ENCODE peak calls at places on chromosomes 7 and 10, in eight cellular contexts. D is left ventricle myocardium superior; Y is hepatic stellate cell; B is fibroblast of lung; V is naive thymus-derived CD8-positive, alpha-beta T cell; A is epithelial cell of esophagus; K is NCI-H345; L is mammary epithelial cell. P is an unnamed sample.

GRCh38 chr7:151756076-151756731 is 120.7 kb downstream of the PRKAG2 start:
- DNase-seq in K (no peak), B (peak; percentile 71), V (peak; percentile 33), L (peak; percentile 40), Y (peak; percentile 76), A (peak; percentile 54), D (no peak), P (no peak)

GRCh38 chr10:2968401-2968800 is 98.9 kb upstream of the PFKP start:
- DNase-seq in Y (no peak), D (no peak), B (peak; percentile 89), K (no peak), V (no peak), L (no peak), A (no peak), P (no peak)

GRCh38 chr7:1533569-1534329 is 3.2 kb downstream of the MAFK start:
- DNase-seq in L (peak; percentile 67), A (peak; percentile 90), K (no peak), D (peak; percentile 71), Y (peak; percentile 96), B (peak; percentile 92), V (no peak), P (no peak)

GRCh38 chr7:134612197-134612596 is 34.5 kb upstream of the BPGM start:
- DNase-seq in D (no peak), A (peak; percentile 60), V (no peak), K (no peak), Y (no peak), L (no peak), B (no peak), P (no peak)

GRCh38 chr10:82221750-82222149 is 346.8 kb downstream of the NRG3 start:
- DNase-seq in B (no peak), K (no peak), A (no peak), V (no peak), D (no peak), L (peak; percentile 35), Y (no peak), P (no peak)

GRCh38 chr7:17307033-17307432 is 8.6 kb downstream of the AHR start:
- DNase-seq in Y (no peak), V (no peak), D (no peak), K (no peak), L (no peak), A (no peak), B (no peak), P (no peak)

GRCh38 chr10:97821308-97822038 is 28.2 kb upstream of the GOLGA7B start:
- DNase-seq in A (no peak), V (no peak), Y (no peak), L (no peak), D (no peak), K (no peak), B (no peak), P (no peak)

GRCh38 chr10:24215193-24215592 is 6.3 kb downstream of the KIAA1217 start:
- DNase-seq in L (no peak), V (no peak), D (peak; percentile 38), K (no peak), A (peak; percentile 39), Y (no peak), B (peak; percentile 50), P (no peak)

GRCh38 chr10:79407811-79408795 is 37.3 kb downstream of the ZCCHC24 start:
- DNase-seq in A (no peak), B (peak; percentile 66), L (no peak), V (no peak), K (no peak), Y (peak; percentile 67), D (peak; percentile 71), P (no peak)

GRCh38 chr7:127792528-127793342 is 140.7 kb downstream of the SND1 start:
- DNase-seq in B (no peak), A (peak; percentile 44), K (no peak), D (no peak), Y (no peak), V (peak; percentile 17), L (no peak), P (peak; percentile 10)

GRCh38 chr10:66925896-66926719 is at the start of gene LRRTM3:
- DNase-seq in B (peak; percentile 74), A (peak; percentile 69), D (peak; percentile 28), Y (peak; percentile 62), V (no peak), K (peak; percentile 0), L (peak; percentile 70), P (peak; percentile 16)

GRCh38 chr7:151485006-151485732 is 34.5 kb downstream of the RHEB start:
- DNase-seq in B (peak; percentile 93), V (no peak), A (peak; percentile 86), Y (peak; percentile 55), L (peak; percentile 47), D (no peak), K (no peak), P (no peak)

GRCh38 chr10:7756360-7756992 is 31.3 kb downstream of the KIN start:
- DNase-seq in B (peak; percentile 13), Y (peak; percentile 24), L (peak; percentile 14), A (peak; percentile 39), D (no peak), K (no peak), V (no peak), P (no peak)

GRCh38 chr10:88754272-88754671 is 5.5 kb upstream of the LIPN start:
- DNase-seq in K (no peak), A (peak; percentile 13), V (no peak), L (no peak), Y (peak; percentile 21), D (no peak), B (peak; percentile 61), P (no peak)

GRCh38 chr7:51138121-51139085 is 178.2 kb downstream of the COBL start:
- DNase-seq in A (no peak), D (no peak), K (peak; percentile 94), B (peak; percentile 8), V (no peak), Y (no peak), L (no peak), P (no peak)

GRCh38 chr7:6284055-6284400 is 11.6 kb upstream of the CYTH3 start:
- DNase-seq in D (no peak), L (peak; percentile 44), A (peak; percentile 72), V (no peak), B (peak; percentile 58), Y (no peak), K (no peak), P (no peak)

GRCh38 chr7:55977831-55978230 is 13.4 kb downstream of the NIPSNAP2 start:
- DNase-seq in V (no peak), K (peak; percentile 83), B (peak; percentile 79), Y (peak; percentile 62), A (no peak), L (peak; percentile 20), D (no peak), P (no peak)

GRCh38 chr7:39238209-39238869 is 260.6 kb downstream of the POU6F2 start:
- DNase-seq in L (no peak), K (peak; percentile 17), V (no peak), Y (no peak), D (no peak), A (no peak), B (no peak), P (no peak)

GRCh38 chr7:25860206-25860881 is 291.7 kb upstream of the NFE2L3 start:
- DNase-seq in K (no peak), D (no peak), V (peak; percentile 33), A (peak; percentile 87), L (peak; percentile 65), Y (no peak), B (no peak), P (no peak)

GRCh38 chr10:75071164-75071489 is 40.3 kb upstream of the SAMD8 start:
- DNase-seq in V (no peak), L (no peak), B (peak; percentile 20), D (no peak), Y (no peak), A (peak; percentile 20), K (no peak), P (no peak)

GRCh38 chr7:1452205-1452604 is 7.1 kb downstream of the MICALL2 start:
- DNase-seq in V (no peak), D (no peak), K (no peak), B (no peak), Y (no peak), L (peak; percentile 42), A (peak; percentile 60), P (no peak)

GRCh38 chr10:116163308-116163707 is 109.7 kb downstream of the GFRA1 start:
- DNase-seq in B (no peak), K (no peak), A (no peak), D (no peak), L (no peak), Y (no peak), V (no peak), P (no peak)

GRCh38 chr7:43785425-43785824 is 26.9 kb downstream of the BLVRA start:
- DNase-seq in L (peak; percentile 84), V (no peak), Y (peak; percentile 85), K (no peak), A (peak; percentile 86), D (no peak), B (peak; percentile 94), P (no peak)

GRCh38 chr10:3853547-3853989 is 68.6 kb upstream of the KLF6 start:
- DNase-seq in Y (no peak), D (no peak), L (no peak), K (no peak), V (no peak), B (peak; percentile 18), A (no peak), P (no peak)

GRCh38 chr7:8212638-8213037 is 49.3 kb downstream of the ICA1 start:
- DNase-seq in K (peak; percentile 57), Y (no peak), L (no peak), B (no peak), A (no peak), D (peak; percentile 24), V (no peak), P (no peak)

GRCh38 chr10:83273035-83273434 is 866.3 kb upstream of the GHITM start:
- DNase-seq in K (no peak), A (no peak), V (no peak), L (no peak), D (no peak), B (no peak), Y (no peak), P (no peak)

GRCh38 chr10:102645388-102645740 is 1.1 kb downstream of the TRIM8 start:
- DNase-seq in B (peak; percentile 67), D (peak; percentile 83), A (peak; percentile 66), L (no peak), V (no peak), Y (peak; percentile 68), K (peak; percentile 29), P (peak; percentile 47)

GRCh38 chr7:133433165-133433812 is 180.4 kb downstream of the EXOC4 start:
- DNase-seq in K (no peak), D (no peak), V (no peak), Y (no peak), B (no peak), A (no peak), L (no peak), P (no peak)

GRCh38 chr7:55484241-55484640 is 88.1 kb downstream of the VOPP1 start:
- DNase-seq in D (no peak), L (no peak), K (no peak), A (no peak), Y (no peak), B (no peak), V (no peak), P (no peak)

GRCh38 chr7:116173051-116174028 is 37.0 kb upstream of the TES start:
- DNase-seq in V (peak; percentile 71), L (peak; percentile 54), B (peak; percentile 59), D (no peak), K (peak; percentile 60), Y (no peak), A (peak; percentile 74), P (no peak)

GRCh38 chr7:17456541-17456940 is 158.1 kb downstream of the AHR start:
- DNase-seq in Y (no peak), L (no peak), K (no peak), D (no peak), V (no peak), A (no peak), B (no peak), P (no peak)

GRCh38 chr10:80191589-80192270 is 13.6 kb downstream of the ANXA11 start:
- DNase-seq in K (no peak), B (no peak), Y (no peak), V (peak; percentile 34), D (no peak), L (peak; percentile 13), A (peak; percentile 84), P (no peak)